ENCODE peak calls at places on chromosomes 5 and 9, in four cellular contexts. P is astrocyte, Y is heart left ventricle, U is keratinocyte. L is an unnamed sample.

GRCh38 chr5:34497031-34497808 is 158.9 kb upstream of the RAI14 start:
- DNase-seq in P (no peak), Y (peak; percentile 73), U (no peak), L (no peak)

GRCh38 chr5:104513194-104513602 is 950.6 kb upstream of the NUDT12 start:
- DNase-seq in P (peak; percentile 86), Y (no peak), U (no peak), L (no peak)

GRCh38 chr5:123546657-123547056 is 34.7 kb downstream of the CSNK1G3 start:
- DNase-seq in P (no peak), Y (no peak), U (no peak), L (no peak)

GRCh38 chr9:109166771-109167601 is at the start of gene FRRS1L:
- DNase-seq in P (no peak), Y (no peak), U (no peak), L (no peak)

GRCh38 chr5:171975262-171975876 is 31.1 kb downstream of the FBXW11 start:
- DNase-seq in P (peak; percentile 75), Y (no peak), U (no peak), L (no peak)

GRCh38 chr9:97109194-97109811 is 70.4 kb upstream of the CTSV start:
- DNase-seq in P (peak; percentile 6), Y (no peak), U (no peak), L (no peak)

GRCh38 chr5:179553875-179554274 is 3.5 kb downstream of the RUFY1 start:
- DNase-seq in P (peak; percentile 64), Y (no peak), U (no peak), L (no peak)

GRCh38 chr9:2465921-2466460 is 155.6 kb upstream of the VLDLR start:
- DNase-seq in P (no peak), Y (no peak), U (no peak), L (no peak)

GRCh38 chr9:28037968-28038367 is 464.7 kb upstream of the C9orf72 start:
- DNase-seq in P (no peak), Y (no peak), U (no peak), L (no peak)

GRCh38 chr5:6183391-6184390 is 194.7 kb downstream of the MED10 start:
- DNase-seq in P (no peak), Y (no peak), U (no peak), L (no peak)

GRCh38 chr9:8037745-8038144 is 238.2 kb upstream of the DMAC1 start:
- DNase-seq in P (no peak), Y (no peak), U (no peak), L (no peak)

GRCh38 chr5:148425808-148426207 is 42.0 kb downstream of the FBXO38 start:
- DNase-seq in P (no peak), Y (no peak), U (no peak), L (no peak)

GRCh38 chr9:8863886-8864881 is 1064.6 kb upstream of the DMAC1 start:
- DNase-seq in P (peak; percentile 67), Y (no peak), U (no peak), L (no peak)

GRCh38 chr9:34550681-34551270 is 28.0 kb upstream of the ENHO start:
- DNase-seq in P (no peak), Y (no peak), U (no peak), L (no peak)

GRCh38 chr5:3809455-3809854 is 213.8 kb downstream of the IRX1 start:
- DNase-seq in P (no peak), Y (no peak), U (no peak), L (no peak)

GRCh38 chr9:14066032-14066431 is 247.9 kb downstream of the NFIB start:
- DNase-seq in P (no peak), Y (no peak), U (no peak), L (no peak)

GRCh38 chr9:121073038-121073437 is 1.7 kb upstream of the CNTRL start:
- DNase-seq in P (peak; percentile 36), Y (peak; percentile 47), U (no peak), L (no peak)

GRCh38 chr5:74408150-74409043 is 232.1 kb downstream of the ENC1 start:
- DNase-seq in P (no peak), Y (no peak), U (no peak), L (no peak)

GRCh38 chr5:15304914-15305834 is 194.8 kb upstream of the FBXL7 start:
- DNase-seq in P (no peak), Y (no peak), U (no peak), L (no peak)

GRCh38 chr5:175037820-175038219 is 313.4 kb downstream of the MSX2 start:
- DNase-seq in P (no peak), Y (no peak), U (no peak), L (no peak)

DNA sequence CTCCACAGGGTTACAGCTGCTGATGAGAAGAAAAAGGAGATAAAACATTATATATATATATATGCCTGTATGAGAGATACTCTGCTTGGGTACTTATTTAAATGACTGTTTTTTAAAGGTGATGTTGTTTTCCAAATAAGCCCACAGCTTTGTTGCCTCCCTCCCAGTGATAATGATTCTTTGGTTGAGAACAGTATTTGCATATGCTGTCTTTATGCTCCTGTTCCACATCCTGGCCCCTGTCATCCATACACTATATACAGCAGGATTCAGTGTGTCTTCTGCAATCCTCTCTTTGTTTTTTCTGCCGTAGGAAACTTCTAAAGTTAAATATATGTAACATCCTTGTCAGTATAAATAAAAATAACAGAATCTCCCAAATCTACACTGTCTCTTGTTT is 164.1 kb downstream of the PAM start:
- DNase-seq in P (no peak), Y (no peak), U (no peak), L (no peak)
- TF ChIP-seq CTCF in P (no peak), Y (no peak), U (no peak), L (no peak)

GRCh38 chr9:69484023-69484422 is 159.0 kb downstream of the ENTREP1 start:
- DNase-seq in P (no peak), Y (no peak), U (no peak), L (no peak)
- H3K9me3 ChIP-seq in P (no peaks in the 10 kb centered on the region), Y (no peaks in the 10 kb centered on the region), U (no peaks in the 10 kb centered on the region), L (no peaks in the 10 kb centered on the region)

GRCh38 chr5:514101-514485 is 10.2 kb downstream of the SLC9A3 start:
- DNase-seq in P (no peak), Y (no peak), U (no peak), L (no peak)

GRCh38 chr5:513216-514100 is 10.8 kb downstream of the SLC9A3 start:
- DNase-seq in P (no peak), Y (no peak), U (no peak), L (no peak)

GRCh38 chr5:515273-515836 is 8.9 kb downstream of the SLC9A3 start:
- DNase-seq in P (no peak), Y (no peak), U (no peak), L (no peak)

GRCh38 chr5:516338-516925 is 7.8 kb downstream of the SLC9A3 start:
- DNase-seq in P (no peak), Y (no peak), U (no peak), L (no peak)

GRCh38 chr5:514673-515072 is 9.6 kb downstream of the SLC9A3 start:
- DNase-seq in P (no peak), Y (no peak), U (no peak), L (no peak)
- H3K27me3 ChIP-seq in P (peaks cover 24% of the 10 kb centered on the region), Y (peaks cover 23% of the 10 kb centered on the region), U (peaks cover 72% of the 10 kb centered on the region), L (no peaks in the 10 kb centered on the region)

GRCh38 chr5:145446412-145446811 is 388.7 kb downstream of the PRELID2 start:
- DNase-seq in P (no peak), Y (no peak), U (no peak), L (no peak)

GRCh38 chr5:145450286-145450969 is 384.7 kb downstream of the PRELID2 start:
- DNase-seq in P (peak; percentile 10), Y (no peak), U (no peak), L (no peak)

GRCh38 chr5:145445027-145445426 is 390.1 kb downstream of the PRELID2 start:
- DNase-seq in P (no peak), Y (no peak), U (no peak), L (no peak)

GRCh38 chr5:145449794-145450193 is 385.3 kb downstream of the PRELID2 start:
- DNase-seq in P (no peak), Y (no peak), U (no peak), L (no peak)
- TF ChIP-seq CTCF in P (no peak), Y (no peak), U (no peak), L (no peak)

DNA sequence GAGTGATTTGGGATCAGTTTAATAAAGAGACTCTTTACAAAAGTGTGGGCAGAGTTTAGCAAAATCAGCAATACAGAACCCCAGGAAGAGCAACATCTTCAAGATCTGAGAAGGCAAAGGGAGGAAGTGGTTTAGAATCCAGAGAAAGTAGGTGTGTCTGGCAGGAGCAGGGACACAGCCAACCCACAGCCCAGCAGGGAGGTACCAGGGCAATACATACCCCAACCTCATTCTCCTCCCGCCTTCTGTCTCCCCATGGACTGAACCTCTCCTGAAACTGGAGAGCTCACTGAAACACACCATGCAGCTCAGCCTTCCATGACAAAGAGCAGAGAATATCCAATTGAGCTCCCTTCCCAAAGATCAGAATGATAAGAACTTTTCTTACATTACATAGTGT is 283.4 kb downstream of the PRELID2 start:
- DNase-seq in P (no peak), Y (no peak), U (no peak), L (no peak)
- H3K9me3 ChIP-seq in P (no peaks in the 10 kb centered on the region), Y (no peaks in the 10 kb centered on the region), U (no peaks in the 10 kb centered on the region), L (no peaks in the 10 kb centered on the region)

GRCh38 chr9:105658351-105658750 is 3.9 kb upstream of the TAL2 start:
- DNase-seq in P (no peak), Y (no peak), U (no peak), L (no peak)
- H3K27me3 ChIP-seq in P (peaks cover 11% of the 10 kb centered on the region), Y (no peaks in the 10 kb centered on the region), U (peaks cover 26% of the 10 kb centered on the region), L (no peaks in the 10 kb centered on the region)

GRCh38 chr5:2129581-2130272 is 247.0 kb upstream of the IRX4 start:
- DNase-seq in P (no peak), Y (no peak), U (no peak), L (peak; percentile 35)

GRCh38 chr5:2131826-2132496 is 249.2 kb upstream of the IRX4 start:
- DNase-seq in P (no peak), Y (no peak), U (no peak), L (no peak)

GRCh38 chr5:2130361-2130760 is 247.6 kb upstream of the IRX4 start:
- DNase-seq in P (no peak), Y (no peak), U (no peak), L (peak; percentile 54)

GRCh38 chr5:2132497-2132847 is 249.7 kb upstream of the IRX4 start:
- DNase-seq in P (no peak), Y (no peak), U (no peak), L (peak; percentile 59)

DNA sequence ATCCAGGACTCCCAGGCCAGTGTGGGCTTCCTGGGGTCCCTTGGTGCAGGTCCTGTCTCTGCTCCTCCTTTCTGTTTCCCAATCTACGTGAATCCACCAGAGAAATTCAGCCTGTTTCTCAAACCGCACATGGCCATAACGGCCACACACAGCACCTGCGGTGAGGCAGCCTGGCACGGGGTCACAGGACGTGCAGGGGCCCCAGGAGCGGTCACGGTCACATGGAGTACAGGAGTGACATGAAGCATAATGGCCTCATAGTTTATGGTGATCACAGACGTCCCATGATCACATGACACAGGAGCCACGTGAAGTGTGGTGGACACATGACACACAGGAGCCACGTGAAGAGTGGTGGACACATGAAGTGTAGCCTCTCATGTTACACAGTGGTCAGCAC is 248.5 kb upstream of the IRX4 start:
- DNase-seq in P (no peak), Y (no peak), U (no peak), L (peak; percentile 55)
- TF ChIP-seq CTCF in P (no peak), Y (no peak), U (no peak), L (no peak)